ENCODE peak calls at places on chromosomes 16 and 17, in ten cellular contexts. One of them, this sample, is unnamed. For H3K4me1, the result is how much of the 10 kb centered on the place peaks cover.

GRCh38 chr17:17538417-17539391 is 42.5 kb upstream of the RASD1 start:
- DNase-seq in HepG2: peak
- DNase-seq in right lobe of liver: peak
- DNase-seq in upper lobe of right lung: no peak
- DNase-seq in cardiac muscle cell: peak
- DNase-seq in aorta: no peak
- DNase-seq in heart left ventricle: no peak
- DNase-seq in endodermal cell: no peak
- DNase-seq in sigmoid colon: no peak
- DNase-seq in suprapubic skin: no peak
- DNase-seq in this sample: no peak

GRCh38 chr17:41535764-41536481 is 7.8 kb upstream of the KRT19 start:
- DNase-seq in HepG2: no peak
- DNase-seq in right lobe of liver: no peak
- DNase-seq in upper lobe of right lung: peak
- DNase-seq in cardiac muscle cell: no peak
- DNase-seq in aorta: peak
- DNase-seq in heart left ventricle: no peak
- DNase-seq in endodermal cell: peak
- DNase-seq in sigmoid colon: no peak
- DNase-seq in suprapubic skin: no peak
- DNase-seq in this sample: no peak

GRCh38 chr16:11211977-11212818 is 43.8 kb downstream of the SOCS1 start:
- DNase-seq in HepG2: no peak
- DNase-seq in right lobe of liver: no peak
- DNase-seq in upper lobe of right lung: no peak
- DNase-seq in cardiac muscle cell: no peak
- DNase-seq in aorta: no peak
- DNase-seq in heart left ventricle: no peak
- DNase-seq in endodermal cell: no peak
- DNase-seq in sigmoid colon: no peak
- DNase-seq in suprapubic skin: no peak
- DNase-seq in this sample: no peak

GRCh38 chr16:53991181-53992056 is 287.5 kb downstream of the FTO start:
- DNase-seq in HepG2: peak
- DNase-seq in right lobe of liver: no peak
- DNase-seq in upper lobe of right lung: peak
- DNase-seq in cardiac muscle cell: no peak
- DNase-seq in aorta: no peak
- DNase-seq in heart left ventricle: no peak
- DNase-seq in endodermal cell: peak
- DNase-seq in sigmoid colon: no peak
- DNase-seq in suprapubic skin: no peak
- DNase-seq in this sample: no peak

GRCh38 chr17:48241131-48241591 is 133.6 kb downstream of the SNX11 start:
- DNase-seq in HepG2: no peak
- DNase-seq in right lobe of liver: no peak
- DNase-seq in upper lobe of right lung: no peak
- DNase-seq in cardiac muscle cell: no peak
- DNase-seq in aorta: peak
- DNase-seq in heart left ventricle: peak
- DNase-seq in endodermal cell: peak
- DNase-seq in sigmoid colon: peak
- DNase-seq in suprapubic skin: no peak
- DNase-seq in this sample: peak

GRCh38 chr17:17176341-17176740 is 29.8 kb downstream of the PLD6 start:
- DNase-seq in HepG2: no peak
- DNase-seq in right lobe of liver: no peak
- DNase-seq in upper lobe of right lung: no peak
- DNase-seq in cardiac muscle cell: no peak
- DNase-seq in aorta: no peak
- DNase-seq in heart left ventricle: no peak
- DNase-seq in endodermal cell: no peak
- DNase-seq in sigmoid colon: no peak
- DNase-seq in suprapubic skin: no peak
- DNase-seq in this sample: no peak

GRCh38 chr17:72177738-72178137 is 56.9 kb downstream of the SOX9 start:
- DNase-seq in HepG2: no peak
- DNase-seq in right lobe of liver: no peak
- DNase-seq in upper lobe of right lung: no peak
- DNase-seq in cardiac muscle cell: no peak
- DNase-seq in aorta: no peak
- DNase-seq in heart left ventricle: no peak
- DNase-seq in endodermal cell: no peak
- DNase-seq in sigmoid colon: no peak
- DNase-seq in suprapubic skin: no peak
- DNase-seq in this sample: no peak

GRCh38 chr16:11034481-11034931 is 90.1 kb downstream of the CLEC16A start:
- DNase-seq in HepG2: no peak
- DNase-seq in right lobe of liver: no peak
- DNase-seq in upper lobe of right lung: no peak
- DNase-seq in cardiac muscle cell: peak
- DNase-seq in aorta: no peak
- DNase-seq in heart left ventricle: no peak
- DNase-seq in endodermal cell: no peak
- DNase-seq in sigmoid colon: no peak
- DNase-seq in suprapubic skin: no peak
- DNase-seq in this sample: no peak

GRCh38 chr16:8832383-8833100 is 34.9 kb downstream of the PMM2 start:
- DNase-seq in HepG2: no peak
- DNase-seq in right lobe of liver: no peak
- DNase-seq in upper lobe of right lung: no peak
- DNase-seq in cardiac muscle cell: no peak
- DNase-seq in aorta: no peak
- DNase-seq in heart left ventricle: no peak
- DNase-seq in endodermal cell: peak
- DNase-seq in sigmoid colon: no peak
- DNase-seq in suprapubic skin: no peak
- DNase-seq in this sample: no peak

GRCh38 chr17:76193616-76194015 is 46.7 kb downstream of the RNF157 start:
- DNase-seq in HepG2: no peak
- DNase-seq in right lobe of liver: no peak
- DNase-seq in upper lobe of right lung: no peak
- DNase-seq in cardiac muscle cell: no peak
- DNase-seq in aorta: no peak
- DNase-seq in heart left ventricle: no peak
- DNase-seq in endodermal cell: peak
- DNase-seq in sigmoid colon: no peak
- DNase-seq in suprapubic skin: no peak
- DNase-seq in this sample: no peak

GRCh38 chr16:70306880-70307279 is 7.9 kb downstream of the DDX19B start:
- DNase-seq in HepG2: no peak
- DNase-seq in right lobe of liver: no peak
- DNase-seq in upper lobe of right lung: no peak
- DNase-seq in cardiac muscle cell: no peak
- DNase-seq in aorta: no peak
- DNase-seq in heart left ventricle: no peak
- DNase-seq in endodermal cell: no peak
- DNase-seq in sigmoid colon: no peak
- DNase-seq in suprapubic skin: no peak
- DNase-seq in this sample: no peak

GRCh38 chr16:70380205-70380918 is 33.7 kb downstream of the DDX19A start:
- DNase-seq in HepG2: peak
- DNase-seq in right lobe of liver: peak
- DNase-seq in upper lobe of right lung: peak
- DNase-seq in cardiac muscle cell: peak
- DNase-seq in aorta: peak
- DNase-seq in heart left ventricle: no peak
- DNase-seq in endodermal cell: peak
- DNase-seq in sigmoid colon: peak
- DNase-seq in suprapubic skin: peak
- DNase-seq in this sample: peak

GRCh38 chr16:59886021-59886420 is 1151.9 kb upstream of the GOT2 start:
- DNase-seq in HepG2: no peak
- DNase-seq in right lobe of liver: no peak
- DNase-seq in upper lobe of right lung: no peak
- DNase-seq in cardiac muscle cell: no peak
- DNase-seq in aorta: peak
- DNase-seq in heart left ventricle: peak
- DNase-seq in endodermal cell: no peak
- DNase-seq in sigmoid colon: peak
- DNase-seq in suprapubic skin: peak
- DNase-seq in this sample: no peak

GRCh38 chr17:66355510-66355909 is 53.1 kb downstream of the PRKCA start:
- DNase-seq in HepG2: no peak
- DNase-seq in right lobe of liver: no peak
- DNase-seq in upper lobe of right lung: no peak
- DNase-seq in cardiac muscle cell: no peak
- DNase-seq in aorta: no peak
- DNase-seq in heart left ventricle: no peak
- DNase-seq in endodermal cell: no peak
- DNase-seq in sigmoid colon: no peak
- DNase-seq in suprapubic skin: no peak
- DNase-seq in this sample: no peak

GRCh38 chr17:8056976-8057625 is 18.2 kb downstream of the ALOX15B start:
- DNase-seq in HepG2: peak
- DNase-seq in right lobe of liver: no peak
- DNase-seq in upper lobe of right lung: peak
- DNase-seq in cardiac muscle cell: no peak
- DNase-seq in aorta: no peak
- DNase-seq in heart left ventricle: no peak
- DNase-seq in endodermal cell: peak
- DNase-seq in sigmoid colon: peak
- DNase-seq in suprapubic skin: peak
- DNase-seq in this sample: no peak

GRCh38 chr17:8055851-8056231 is 17.0 kb downstream of the ALOX15B start:
- DNase-seq in HepG2: no peak
- DNase-seq in right lobe of liver: no peak
- DNase-seq in upper lobe of right lung: peak
- DNase-seq in cardiac muscle cell: no peak
- DNase-seq in aorta: no peak
- DNase-seq in heart left ventricle: no peak
- DNase-seq in endodermal cell: no peak
- DNase-seq in sigmoid colon: peak
- DNase-seq in suprapubic skin: no peak
- DNase-seq in this sample: no peak

GRCh38 chr17:8059131-8059530 is 20.3 kb downstream of the ALOX15B start:
- DNase-seq in HepG2: no peak
- DNase-seq in right lobe of liver: no peak
- DNase-seq in upper lobe of right lung: peak
- DNase-seq in cardiac muscle cell: no peak
- DNase-seq in aorta: no peak
- DNase-seq in heart left ventricle: no peak
- DNase-seq in endodermal cell: no peak
- DNase-seq in sigmoid colon: peak
- DNase-seq in suprapubic skin: no peak
- DNase-seq in this sample: no peak

GRCh38 chr17:8057691-8058114 is 18.8 kb downstream of the ALOX15B start:
- DNase-seq in HepG2: peak
- DNase-seq in right lobe of liver: no peak
- DNase-seq in upper lobe of right lung: peak
- DNase-seq in cardiac muscle cell: peak
- DNase-seq in aorta: no peak
- DNase-seq in heart left ventricle: no peak
- DNase-seq in endodermal cell: peak
- DNase-seq in sigmoid colon: peak
- DNase-seq in suprapubic skin: peak
- DNase-seq in this sample: no peak

GRCh38 chr17:8056232-8056975 is 17.5 kb downstream of the ALOX15B start:
- DNase-seq in HepG2: peak
- DNase-seq in right lobe of liver: no peak
- DNase-seq in upper lobe of right lung: peak
- DNase-seq in cardiac muscle cell: no peak
- DNase-seq in aorta: peak
- DNase-seq in heart left ventricle: no peak
- DNase-seq in endodermal cell: peak
- DNase-seq in sigmoid colon: peak
- DNase-seq in suprapubic skin: peak
- DNase-seq in this sample: peak
- H3K4me3 ChIP-seq in HepG2: peak
- H3K4me3 ChIP-seq in right lobe of liver: no peak
- H3K4me3 ChIP-seq in upper lobe of right lung: peak
- H3K4me3 ChIP-seq in cardiac muscle cell: no peak
- H3K4me3 ChIP-seq in aorta: no peak
- H3K4me3 ChIP-seq in heart left ventricle: no peak
- H3K4me3 ChIP-seq in endodermal cell: no peak
- H3K4me3 ChIP-seq in sigmoid colon: no peak
- H3K4me3 ChIP-seq in suprapubic skin: no peak
- H3K4me3 ChIP-seq in this sample: no peak

GRCh38 chr17:30450125-30451027 is 26.8 kb upstream of the GOSR1 start:
- DNase-seq in HepG2: peak
- DNase-seq in right lobe of liver: peak
- DNase-seq in upper lobe of right lung: no peak
- DNase-seq in cardiac muscle cell: no peak
- DNase-seq in aorta: no peak
- DNase-seq in heart left ventricle: no peak
- DNase-seq in endodermal cell: no peak
- DNase-seq in sigmoid colon: no peak
- DNase-seq in suprapubic skin: no peak
- DNase-seq in this sample: no peak
- H3K27ac ChIP-seq in HepG2: peak
- H3K27ac ChIP-seq in right lobe of liver: peak
- H3K27ac ChIP-seq in upper lobe of right lung: no peak
- H3K27ac ChIP-seq in cardiac muscle cell: no peak
- H3K27ac ChIP-seq in aorta: no peak
- H3K27ac ChIP-seq in heart left ventricle: no peak
- H3K27ac ChIP-seq in endodermal cell: no peak
- H3K27ac ChIP-seq in sigmoid colon: no peak
- H3K27ac ChIP-seq in suprapubic skin: no peak
- H3K27ac ChIP-seq in this sample: no peak

GRCh38 chr16:1545044-1545736 is 11.7 kb downstream of the TMEM204 start:
- DNase-seq in HepG2: peak
- DNase-seq in right lobe of liver: no peak
- DNase-seq in upper lobe of right lung: no peak
- DNase-seq in cardiac muscle cell: peak
- DNase-seq in aorta: no peak
- DNase-seq in heart left ventricle: peak
- DNase-seq in endodermal cell: no peak
- DNase-seq in sigmoid colon: no peak
- DNase-seq in suprapubic skin: no peak
- DNase-seq in this sample: peak
- H3K4me1 ChIP-seq in HepG2: under half
- H3K4me1 ChIP-seq in right lobe of liver: under half
- H3K4me1 ChIP-seq in upper lobe of right lung: half or more
- H3K4me1 ChIP-seq in cardiac muscle cell: under half
- H3K4me1 ChIP-seq in aorta: under half
- H3K4me1 ChIP-seq in heart left ventricle: half or more
- H3K4me1 ChIP-seq in endodermal cell: under half
- H3K4me1 ChIP-seq in sigmoid colon: under half
- H3K4me1 ChIP-seq in suprapubic skin: half or more
- H3K4me1 ChIP-seq in this sample: half or more

DNA sequence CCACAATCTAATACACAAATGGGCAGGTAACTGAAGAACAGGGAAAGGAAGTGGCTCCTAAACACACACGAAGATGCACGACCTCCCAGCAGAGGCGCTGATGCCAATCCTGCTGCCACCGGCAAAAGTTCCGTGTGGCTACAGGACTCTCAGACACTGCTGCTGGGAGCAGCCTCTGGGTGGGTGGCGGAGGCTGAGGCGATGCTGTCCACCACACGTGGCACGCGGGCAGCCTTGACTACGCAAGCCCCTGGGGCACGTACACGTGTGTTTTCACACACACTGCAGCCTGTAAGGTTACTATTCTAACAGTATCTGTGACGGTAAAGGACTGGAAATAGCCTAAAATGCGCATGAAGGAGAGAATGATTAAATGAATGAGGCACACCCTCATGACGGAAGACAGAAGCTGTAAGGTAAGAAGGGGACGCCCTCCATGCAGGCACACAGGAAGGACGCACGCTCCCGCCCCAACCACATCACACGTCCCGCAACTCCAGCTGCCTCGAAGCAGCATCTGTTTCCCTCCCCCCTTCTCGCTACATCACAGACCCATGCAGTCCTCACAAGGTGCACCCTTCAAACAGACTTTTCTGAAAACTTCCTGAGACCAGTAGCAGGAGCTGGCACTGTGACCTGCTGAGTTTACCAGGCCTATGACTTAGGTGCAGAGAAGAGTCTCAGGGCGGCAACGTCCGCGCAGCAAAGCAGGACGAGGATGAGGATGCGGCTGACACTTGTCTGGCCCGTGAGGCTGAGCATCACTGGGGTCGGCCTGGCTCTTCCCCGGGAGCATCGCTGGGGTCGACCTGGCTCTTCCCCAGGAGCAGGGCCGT is 28.7 kb upstream of the FASN start:
- DNase-seq in HepG2: no peak
- DNase-seq in right lobe of liver: no peak
- DNase-seq in upper lobe of right lung: no peak
- DNase-seq in cardiac muscle cell: no peak
- DNase-seq in aorta: no peak
- DNase-seq in heart left ventricle: no peak
- DNase-seq in endodermal cell: no peak
- DNase-seq in sigmoid colon: no peak
- DNase-seq in suprapubic skin: no peak
- DNase-seq in this sample: no peak
- H3K4me3 ChIP-seq in HepG2: no peak
- H3K4me3 ChIP-seq in right lobe of liver: no peak
- H3K4me3 ChIP-seq in upper lobe of right lung: no peak
- H3K4me3 ChIP-seq in cardiac muscle cell: no peak
- H3K4me3 ChIP-seq in aorta: no peak
- H3K4me3 ChIP-seq in heart left ventricle: no peak
- H3K4me3 ChIP-seq in endodermal cell: no peak
- H3K4me3 ChIP-seq in sigmoid colon: no peak
- H3K4me3 ChIP-seq in suprapubic skin: no peak
- H3K4me3 ChIP-seq in this sample: no peak